ENCODE peak calls at places on chromosomes 13 and 19, in five cellular contexts. Q, C, I, D and B are unnamed samples.

GRCh38 chr13:96958286-96958891 is 35.9 kb downstream of the OXGR1 start:
- DNase-seq in Q (peak), C (peak), I (peak), D (peak), B (no peak)

GRCh38 chr13:20418953-20419352 is 106.7 kb downstream of the CRYL1 start:
- DNase-seq in Q (no peak), C (no peak), I (no peak), D (no peak), B (no peak)

GRCh38 chr19:17554968-17555479 is 425 bp upstream of the COLGALT1 start:
- DNase-seq in Q (no peak), C (no peak), I (no peak), D (no peak), B (no peak)

GRCh38 chr19:9939301-9939913 is 3.1 kb upstream of the OLFM2 start:
- DNase-seq in Q (no peak), C (no peak), I (no peak), D (no peak), B (no peak)

GRCh38 chr13:111853766-111854165 is 213.2 kb upstream of the SOX1 start:
- DNase-seq in Q (no peak), C (no peak), I (peak), D (no peak), B (no peak)

GRCh38 chr13:42847891-42848663 is 66.7 kb downstream of the FAM216B start:
- DNase-seq in Q (peak), C (no peak), I (no peak), D (no peak), B (no peak)

GRCh38 chr19:48149430-48149829 is 20.7 kb downstream of the LIG1 start:
- DNase-seq in Q (no peak), C (no peak), I (no peak), D (no peak), B (no peak)

GRCh38 chr13:42041017-42041683 is 7.3 kb upstream of the DGKH start:
- DNase-seq in Q (peak), C (no peak), I (peak), D (peak), B (no peak)

GRCh38 chr19:46825731-46826055 is 25.0 kb downstream of the AP2S1 start:
- DNase-seq in Q (no peak), C (no peak), I (no peak), D (no peak), B (no peak)

GRCh38 chr13:80973721-80974120 is 632.8 kb upstream of the SPRY2 start:
- DNase-seq in Q (peak), C (no peak), I (no peak), D (no peak), B (no peak)